ENCODE peak calls at places on chromosomes 13 and 19, in six cellular contexts. G is stomach, T is suprapubic skin, P is transverse colon, V is K562, L is tibial nerve. Y is an unnamed sample. For H3K36me3, the result is how much of the 10 kb centered on the place peaks cover.

GRCh38 chr13:30196025-30196424 is 111.3 kb downstream of the KATNAL1 start:
- DNase-seq in P (no peak), G (no peak), L (no peak), T (no peak), V (no peak), Y (no peak)

GRCh38 chr19:44955500-44956439 is 590 bp downstream of the CLPTM1 start:
- DNase-seq in V (no peak), P (no peak), G (no peak), L (no peak), T (peak), Y (no peak)

GRCh38 chr13:59208405-59209195 is 955.1 kb downstream of the DIAPH3 start:
- DNase-seq in G (no peak), T (no peak), L (no peak), P (no peak), V (no peak), Y (no peak)

GRCh38 chr19:41933131-41933458 is 4.8 kb upstream of the ERFL start:
- DNase-seq in L (no peak), T (no peak), P (no peak), G (no peak), V (no peak), Y (no peak)

GRCh38 chr13:102400619-102401125 is 1.2 kb downstream of the FGF14 start:
- DNase-seq in P (no peak), T (no peak), G (no peak), V (no peak), L (no peak), Y (no peak)

GRCh38 chr19:6071103-6071485 is 39.2 kb downstream of the RFX2 start:
- DNase-seq in L (no peak), T (no peak), V (no peak), P (no peak), G (no peak), Y (no peak)

GRCh38 chr13:25196971-25197370 is 24.9 kb upstream of the AMER2 start:
- DNase-seq in G (no peak), L (no peak), T (no peak), V (no peak), P (no peak), Y (no peak)

GRCh38 chr19:2123682-2124387 is 27.1 kb downstream of the IZUMO4 start:
- DNase-seq in T (no peak), L (no peak), P (no peak), G (no peak), V (peak), Y (no peak)

GRCh38 chr19:32817913-32818476 is 51.6 kb downstream of the SLC7A9 start:
- DNase-seq in G (no peak), T (no peak), L (no peak), P (no peak), V (no peak), Y (no peak)

GRCh38 chr13:105979131-105979530 is 556.3 kb downstream of the EFNB2 start:
- DNase-seq in P (no peak), L (no peak), V (no peak), T (no peak), G (no peak), Y (no peak)

GRCh38 chr13:64817721-64818120 is 2412.4 kb downstream of the PCDH9 start:
- DNase-seq in P (no peak), G (no peak), T (no peak), L (no peak), V (no peak), Y (no peak)

GRCh38 chr13:37453246-37453645 is 145.3 kb downstream of the POSTN start:
- DNase-seq in T (no peak), G (no peak), V (no peak), P (no peak), L (no peak), Y (no peak)

GRCh38 chr13:24187185-24187584 is 26.7 kb downstream of the SPATA13 start:
- DNase-seq in P (no peak), G (no peak), T (no peak), V (no peak), L (no peak), Y (no peak)

GRCh38 chr19:40216013-40216776 is 2.0 kb downstream of the TTC9B start:
- DNase-seq in G (no peak), P (no peak), T (no peak), L (no peak), V (no peak), Y (no peak)

GRCh38 chr19:47230122-47230920 is 678 bp downstream of the BBC3 start:
- DNase-seq in G (peak), V (peak), T (no peak), P (peak), L (peak), Y (peak)

DNA sequence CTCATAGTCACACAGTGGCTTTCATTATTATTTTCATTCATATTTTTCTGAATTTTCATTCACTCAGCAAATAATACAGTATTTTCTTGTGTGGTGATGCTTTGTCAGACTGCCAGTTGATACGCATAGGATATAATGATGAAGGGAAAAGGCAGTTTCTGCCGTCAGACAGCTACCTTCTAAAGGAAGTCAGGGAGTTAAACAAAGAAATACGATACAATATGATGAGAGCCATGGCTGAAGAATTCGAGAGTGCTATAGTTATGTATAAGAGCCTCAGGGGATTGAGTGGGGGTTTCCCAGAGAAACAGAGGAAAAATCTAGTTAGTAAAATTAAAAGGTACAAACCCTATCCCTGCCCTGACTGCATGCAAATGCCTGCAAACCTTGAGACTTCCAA is 479.1 kb downstream of the OLFM4 start:
- DNase-seq in T (no peak), V (no peak), G (no peak), L (no peak), P (no peak), Y (no peak)
- TF ChIP-seq EP300 in T (no peak), V (no peak), G (no peak), L (no peak), P (no peak), Y (no peak)

GRCh38 chr19:54630784-54631183 is 500 bp downstream of the LILRB1 start:
- DNase-seq in P (no peak), L (no peak), V (no peak), T (no peak), G (no peak), Y (no peak)
- H3K36me3 ChIP-seq in P (under half), L (under half), V (under half), T (under half), G (under half), Y (under half)

DNA sequence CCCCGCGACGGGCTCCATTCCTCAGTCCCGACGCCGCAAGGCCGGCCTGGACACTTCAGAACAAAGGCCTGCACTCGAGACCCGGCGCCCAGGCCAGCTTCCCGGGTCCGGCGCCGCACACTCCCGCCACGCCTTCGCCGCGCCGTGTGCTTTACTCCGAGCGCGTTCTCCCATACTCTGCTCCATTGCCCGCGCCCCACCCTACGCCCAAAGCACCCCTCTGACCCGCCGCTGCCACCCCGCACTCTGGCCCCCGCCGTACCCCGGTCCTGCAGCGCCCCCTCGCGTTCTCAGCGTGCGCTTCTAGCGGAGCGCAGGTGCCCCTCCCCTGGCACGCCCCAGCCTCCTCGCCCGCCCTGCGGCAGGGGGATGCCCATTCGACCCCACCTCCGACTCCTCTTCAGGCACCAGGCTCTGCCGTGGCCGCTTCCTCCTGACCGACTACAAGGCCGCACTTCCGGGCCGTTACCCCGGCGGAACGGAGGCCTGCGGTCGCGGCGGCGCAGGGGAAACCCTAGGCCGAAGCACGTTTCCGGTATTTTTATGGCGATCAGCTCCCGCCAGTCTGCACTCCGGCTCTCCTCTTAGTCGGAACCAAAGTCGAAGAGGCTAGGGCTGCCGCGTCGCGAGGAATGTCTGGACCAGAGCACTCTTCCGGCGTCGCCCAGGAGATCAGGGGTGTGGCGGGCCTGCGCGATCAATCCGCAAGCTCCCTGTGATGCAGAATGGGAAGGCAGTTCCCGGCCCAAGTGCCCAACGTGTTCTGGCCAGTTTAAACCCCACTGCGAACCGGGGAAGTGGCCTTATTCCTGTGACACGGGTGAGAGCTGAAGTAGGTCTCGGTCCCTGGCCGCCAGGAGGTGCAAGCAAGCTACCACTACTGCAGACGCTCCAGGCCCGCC is at the start of gene ZBTB45:
- DNase-seq in G (peak), L (peak), T (peak), P (peak), V (peak), Y (peak)
- TF ChIP-seq EP300 in G (no peak), L (peak), T (no peak), P (no peak), V (peak), Y (no peak)

GRCh38 chr19:17341386-17341785 is 4.0 kb downstream of the GTPBP3 start:
- DNase-seq in P (no peak), T (no peak), L (no peak), V (no peak), G (no peak), Y (no peak)

GRCh38 chr19:17341845-17342244 is 4.5 kb downstream of the GTPBP3 start:
- DNase-seq in P (no peak), V (no peak), G (no peak), L (no peak), T (no peak), Y (no peak)

GRCh38 chr19:17340871-17341357 is 3.6 kb downstream of the GTPBP3 start:
- DNase-seq in G (no peak), P (no peak), V (no peak), T (no peak), L (no peak), Y (no peak)

GRCh38 chr19:17339088-17339741 is 1.9 kb downstream of the GTPBP3 start:
- DNase-seq in V (peak), P (no peak), T (no peak), G (no peak), L (no peak), Y (no peak)

GRCh38 chr19:17340302-17340870 is 3.0 kb downstream of the GTPBP3 start:
- DNase-seq in L (no peak), T (no peak), V (peak), P (peak), G (peak), Y (no peak)
- H3K36me3 ChIP-seq in L (under half), T (under half), V (under half), P (under half), G (under half), Y (under half)

GRCh38 chr19:35320285-35320706 is 8.7 kb upstream of the CD22 start:
- DNase-seq in P (no peak), T (no peak), V (no peak), L (no peak), G (no peak), Y (no peak)
- TF ChIP-seq EP300 in P (no peak), T (no peak), V (no peak), L (no peak), G (no peak), Y (no peak)

GRCh38 chr13:19958119-19959111 is at the start of gene ZMYM2:
- DNase-seq in G (peak), L (peak), T (peak), V (peak), P (peak), Y (peak)
- H3K36me3 ChIP-seq in G (under half), L (under half), T (under half), V (under half), P (under half), Y (under half)

Y was measured in sigmoid colon.